ENCODE peak calls at places on chromosome 2, in five cellular contexts. F, J, U, Y and M are unnamed samples.

GRCh38 chr2:186532891-186533290 is 46.8 kb downstream of the ZC3H15 start:
- DNase-seq in F (no peak), J (no peak), U (no peak), Y (no peak), M (no peak)

GRCh38 chr2:3633089-3633981 is 24.7 kb upstream of the ALLC start:
- DNase-seq in F (no peak), J (peak), U (no peak), Y (no peak), M (no peak)

GRCh38 chr2:181891258-181891965 is at the start of gene ITPRID2:
- DNase-seq in F (peak), J (peak), U (peak), Y (peak), M (peak)

GRCh38 chr2:221104391-221104811 is 467.7 kb downstream of the EPHA4 start:
- DNase-seq in F (peak), J (peak), U (no peak), Y (no peak), M (no peak)

GRCh38 chr2:185979546-185980071 is 241.0 kb downstream of the FSIP2 start:
- DNase-seq in F (no peak), J (peak), U (no peak), Y (peak), M (peak)

GRCh38 chr2:165876269-165876668 is 77.3 kb downstream of the TTC21B start:
- DNase-seq in F (no peak), J (no peak), U (no peak), Y (no peak), M (no peak)

GRCh38 chr2:9261231-9261883 is 54.7 kb downstream of the ASAP2 start:
- DNase-seq in F (no peak), J (no peak), U (no peak), Y (no peak), M (no peak)

GRCh38 chr2:104849618-104850097 is 4.3 kb upstream of the POU3F3 start:
- DNase-seq in F (no peak), J (peak), U (no peak), Y (peak), M (peak)